ENCODE peak calls at places on chromosomes 13 and 19, in seven cellular contexts. One of them, this sample, is unnamed.

GRCh38 chr13:66322193-66322592 is 907.9 kb downstream of the PCDH9 start:
- DNase-seq in PC-3: no peak
- DNase-seq in fibroblast of lung: no peak
- DNase-seq in MM.1S: no peak
- DNase-seq in astrocyte: no peak
- DNase-seq in neural progenitor cell: no peak
- DNase-seq in GM23338: no peak
- DNase-seq in this sample: no peak

GRCh38 chr13:40193290-40194203 is 472.9 kb downstream of the FOXO1 start:
- DNase-seq in PC-3: no peak
- DNase-seq in fibroblast of lung: peak
- DNase-seq in MM.1S: no peak
- DNase-seq in astrocyte: peak
- DNase-seq in neural progenitor cell: no peak
- DNase-seq in GM23338: no peak
- DNase-seq in this sample: no peak

GRCh38 chr13:59086147-59086546 is 1077.6 kb downstream of the DIAPH3 start:
- DNase-seq in PC-3: peak
- DNase-seq in fibroblast of lung: peak
- DNase-seq in MM.1S: no peak
- DNase-seq in astrocyte: peak
- DNase-seq in neural progenitor cell: no peak
- DNase-seq in GM23338: no peak
- DNase-seq in this sample: no peak

GRCh38 chr13:82330499-82330898 is 1551.8 kb downstream of the SLITRK1 start:
- DNase-seq in PC-3: peak
- DNase-seq in fibroblast of lung: no peak
- DNase-seq in MM.1S: peak
- DNase-seq in astrocyte: no peak
- DNase-seq in neural progenitor cell: no peak
- DNase-seq in GM23338: peak
- DNase-seq in this sample: no peak

GRCh38 chr13:19860884-19861655 is 2.4 kb downstream of the ZMYM5 start:
- DNase-seq in PC-3: peak
- DNase-seq in fibroblast of lung: peak
- DNase-seq in MM.1S: no peak
- DNase-seq in astrocyte: peak
- DNase-seq in neural progenitor cell: peak
- DNase-seq in GM23338: no peak
- DNase-seq in this sample: peak

GRCh38 chr19:1854542-1855039 is 6.3 kb upstream of the REXO1 start:
- DNase-seq in PC-3: no peak
- DNase-seq in fibroblast of lung: no peak
- DNase-seq in MM.1S: no peak
- DNase-seq in astrocyte: no peak
- DNase-seq in neural progenitor cell: peak
- DNase-seq in GM23338: peak
- DNase-seq in this sample: no peak

GRCh38 chr19:5480427-5480836 is 25.2 kb downstream of the ZNRF4 start:
- DNase-seq in PC-3: peak
- DNase-seq in fibroblast of lung: no peak
- DNase-seq in MM.1S: no peak
- DNase-seq in astrocyte: no peak
- DNase-seq in neural progenitor cell: peak
- DNase-seq in GM23338: peak
- DNase-seq in this sample: no peak

GRCh38 chr13:99495478-99496321 is 5.6 kb upstream of the TM9SF2 start:
- DNase-seq in PC-3: no peak
- DNase-seq in fibroblast of lung: no peak
- DNase-seq in MM.1S: peak
- DNase-seq in astrocyte: no peak
- DNase-seq in neural progenitor cell: no peak
- DNase-seq in GM23338: no peak
- DNase-seq in this sample: no peak

GRCh38 chr19:50479761-50480251 is 3.2 kb upstream of the GARIN5A start:
- DNase-seq in PC-3: no peak
- DNase-seq in fibroblast of lung: no peak
- DNase-seq in MM.1S: no peak
- DNase-seq in astrocyte: no peak
- DNase-seq in neural progenitor cell: no peak
- DNase-seq in GM23338: no peak
- DNase-seq in this sample: no peak

GRCh38 chr13:80199585-80200292 is 141.2 kb downstream of the SPRY2 start:
- DNase-seq in PC-3: no peak
- DNase-seq in fibroblast of lung: no peak
- DNase-seq in MM.1S: no peak
- DNase-seq in astrocyte: no peak
- DNase-seq in neural progenitor cell: no peak
- DNase-seq in GM23338: no peak
- DNase-seq in this sample: no peak
- TF ChIP-seq CTCF in PC-3: no peak
- TF ChIP-seq CTCF in fibroblast of lung: no peak
- TF ChIP-seq CTCF in MM.1S: no peak
- TF ChIP-seq CTCF in astrocyte: no peak
- TF ChIP-seq CTCF in neural progenitor cell: no peak
- TF ChIP-seq CTCF in GM23338: no peak
- TF ChIP-seq CTCF in this sample: no peak

DNA sequence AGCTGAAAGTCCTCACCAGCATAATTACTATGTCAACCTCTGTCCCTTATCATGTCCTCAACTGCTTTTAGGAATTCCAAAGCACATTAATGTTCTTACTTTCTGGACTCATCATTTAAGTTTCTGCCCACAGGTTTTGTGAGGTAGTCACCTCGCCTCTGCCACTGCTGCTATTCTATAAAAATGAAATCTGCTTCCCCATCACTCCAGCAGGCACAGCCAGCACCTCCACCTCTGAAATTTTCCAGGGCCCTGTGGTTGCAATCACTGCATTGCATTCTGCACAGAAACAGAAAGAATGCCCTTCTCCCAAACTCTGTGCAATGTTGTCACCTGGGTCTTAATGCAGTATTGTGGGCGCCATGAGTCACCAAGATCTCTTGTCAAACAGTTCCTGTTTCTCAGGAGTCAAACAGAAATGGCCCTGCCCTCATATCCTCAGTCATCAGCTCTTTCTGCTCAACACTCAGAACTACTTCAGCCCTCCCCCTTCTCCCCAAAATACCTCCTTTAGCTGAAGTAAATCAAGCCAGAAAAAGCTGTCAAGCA is 529.2 kb upstream of the NBEA start:
- DNase-seq in PC-3: peak
- DNase-seq in fibroblast of lung: peak
- DNase-seq in MM.1S: no peak
- DNase-seq in astrocyte: peak
- DNase-seq in neural progenitor cell: no peak
- DNase-seq in GM23338: no peak
- DNase-seq in this sample: no peak
- H3K4me3 ChIP-seq in PC-3: no peak
- H3K4me3 ChIP-seq in fibroblast of lung: no peak
- H3K4me3 ChIP-seq in MM.1S: no peak
- H3K4me3 ChIP-seq in astrocyte: no peak
- H3K4me3 ChIP-seq in neural progenitor cell: no peak
- H3K4me3 ChIP-seq in GM23338: no peak
- H3K4me3 ChIP-seq in this sample: no peak

GRCh38 chr19:33798701-33799111 is 2.0 kb downstream of the KCTD15 start:
- DNase-seq in PC-3: no peak
- DNase-seq in fibroblast of lung: peak
- DNase-seq in MM.1S: no peak
- DNase-seq in astrocyte: peak
- DNase-seq in neural progenitor cell: peak
- DNase-seq in GM23338: peak
- DNase-seq in this sample: no peak

GRCh38 chr19:33796164-33797100 is at the start of gene KCTD15:
- DNase-seq in PC-3: peak
- DNase-seq in fibroblast of lung: peak
- DNase-seq in MM.1S: no peak
- DNase-seq in astrocyte: peak
- DNase-seq in neural progenitor cell: peak
- DNase-seq in GM23338: peak
- DNase-seq in this sample: peak

GRCh38 chr19:33797821-33798633 is 1.4 kb downstream of the KCTD15 start:
- DNase-seq in PC-3: no peak
- DNase-seq in fibroblast of lung: peak
- DNase-seq in MM.1S: no peak
- DNase-seq in astrocyte: peak
- DNase-seq in neural progenitor cell: peak
- DNase-seq in GM23338: peak
- DNase-seq in this sample: peak

GRCh38 chr19:33794578-33795369 is 1.9 kb upstream of the KCTD15 start:
- DNase-seq in PC-3: no peak
- DNase-seq in fibroblast of lung: peak
- DNase-seq in MM.1S: no peak
- DNase-seq in astrocyte: no peak
- DNase-seq in neural progenitor cell: peak
- DNase-seq in GM23338: peak
- DNase-seq in this sample: no peak

DNA sequence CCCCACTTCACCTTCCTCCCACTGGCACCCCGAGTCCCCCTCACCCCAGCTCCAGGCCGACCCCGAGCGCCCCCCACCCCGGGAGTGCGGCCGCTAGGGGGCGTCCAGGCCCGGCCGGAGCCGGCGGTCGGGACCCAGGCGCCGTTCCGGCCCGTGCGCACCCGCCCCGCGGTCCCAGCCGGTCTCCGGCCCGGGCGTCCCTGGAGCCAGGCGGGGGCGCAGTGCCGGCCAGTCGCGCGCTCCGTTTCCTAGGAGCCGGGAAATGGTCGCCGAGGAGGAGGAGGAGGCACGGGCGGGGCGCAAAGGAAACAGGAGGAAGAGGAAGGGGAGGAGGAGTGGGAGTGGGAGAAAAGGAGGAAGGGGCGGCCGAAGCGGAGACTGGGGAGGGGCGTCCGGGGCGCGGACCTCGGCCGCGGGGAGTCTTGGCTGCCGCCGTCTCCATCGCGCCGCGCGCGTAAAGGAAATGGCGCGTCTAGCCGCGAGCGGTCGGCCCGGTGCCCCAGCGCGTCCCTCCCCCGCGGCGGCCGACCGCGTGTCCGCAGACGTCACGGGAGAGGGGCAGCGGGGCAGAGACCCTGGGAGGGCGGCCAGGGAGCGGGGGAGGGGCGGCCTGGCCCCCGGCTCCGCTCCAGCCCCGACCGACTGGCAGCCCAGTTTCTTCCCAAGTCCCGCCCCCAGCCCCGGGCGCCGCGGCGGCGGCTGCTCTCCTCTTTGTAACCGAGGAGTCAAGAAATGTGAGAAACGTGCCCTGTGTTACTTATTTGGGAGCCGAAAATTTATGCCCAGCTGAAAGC is 1.1 kb upstream of the KCTD15 start:
- DNase-seq in PC-3: peak
- DNase-seq in fibroblast of lung: peak
- DNase-seq in MM.1S: no peak
- DNase-seq in astrocyte: peak
- DNase-seq in neural progenitor cell: peak
- DNase-seq in GM23338: peak
- DNase-seq in this sample: peak
- TF ChIP-seq EZH2 in PC-3: no peak
- TF ChIP-seq EZH2 in fibroblast of lung: no peak
- TF ChIP-seq EZH2 in MM.1S: no peak
- TF ChIP-seq EZH2 in astrocyte: no peak
- TF ChIP-seq EZH2 in neural progenitor cell: no peak
- TF ChIP-seq EZH2 in GM23338: no peak
- TF ChIP-seq EZH2 in this sample: no peak

GRCh38 chr19:10294368-10294697 is 4.6 kb downstream of the ICAM5 start:
- DNase-seq in PC-3: no peak
- DNase-seq in fibroblast of lung: no peak
- DNase-seq in MM.1S: no peak
- DNase-seq in astrocyte: no peak
- DNase-seq in neural progenitor cell: peak
- DNase-seq in GM23338: peak
- DNase-seq in this sample: no peak

GRCh38 chr19:10292789-10293636 is 3.3 kb downstream of the ICAM5 start:
- DNase-seq in PC-3: peak
- DNase-seq in fibroblast of lung: no peak
- DNase-seq in MM.1S: no peak
- DNase-seq in astrocyte: no peak
- DNase-seq in neural progenitor cell: peak
- DNase-seq in GM23338: peak
- DNase-seq in this sample: no peak

GRCh38 chr19:10295847-10296591 is 6.3 kb downstream of the ICAM5 start:
- DNase-seq in PC-3: no peak
- DNase-seq in fibroblast of lung: no peak
- DNase-seq in MM.1S: no peak
- DNase-seq in astrocyte: no peak
- DNase-seq in neural progenitor cell: peak
- DNase-seq in GM23338: peak
- DNase-seq in this sample: no peak

GRCh38 chr19:10293637-10294367 is 4.0 kb downstream of the ICAM5 start:
- DNase-seq in PC-3: no peak
- DNase-seq in fibroblast of lung: no peak
- DNase-seq in MM.1S: no peak
- DNase-seq in astrocyte: no peak
- DNase-seq in neural progenitor cell: peak
- DNase-seq in GM23338: peak
- DNase-seq in this sample: no peak

DNA sequence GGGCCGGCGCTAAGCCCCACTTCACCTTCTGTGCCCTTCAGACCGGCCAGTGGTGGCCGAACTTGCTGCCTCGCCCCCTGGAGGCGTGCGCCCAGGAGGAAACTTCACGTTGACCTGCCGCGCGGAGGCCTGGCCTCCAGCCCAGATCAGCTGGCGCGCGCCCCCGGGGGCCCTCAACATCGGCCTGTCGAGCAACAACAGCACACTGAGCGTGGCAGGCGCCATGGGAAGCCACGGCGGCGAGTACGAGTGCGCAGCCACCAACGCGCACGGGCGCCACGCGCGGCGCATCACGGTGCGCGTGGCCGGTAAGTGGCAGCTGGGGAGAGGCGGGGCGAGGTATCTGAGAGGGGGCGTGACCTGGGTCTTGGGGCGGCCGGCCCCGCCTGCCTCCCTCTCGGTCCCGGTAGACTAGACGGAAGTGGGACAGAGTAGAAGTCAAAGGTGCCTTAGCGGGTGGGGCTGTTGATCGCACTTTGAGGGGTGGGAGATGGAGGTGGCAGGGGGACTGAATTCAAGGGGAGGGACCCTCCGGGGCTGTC is 5.6 kb downstream of the ICAM5 start:
- DNase-seq in PC-3: no peak
- DNase-seq in fibroblast of lung: no peak
- DNase-seq in MM.1S: peak
- DNase-seq in astrocyte: no peak
- DNase-seq in neural progenitor cell: peak
- DNase-seq in GM23338: peak
- DNase-seq in this sample: no peak
- TF ChIP-seq CTCF in PC-3: peak
- TF ChIP-seq CTCF in fibroblast of lung: no peak
- TF ChIP-seq CTCF in MM.1S: peak
- TF ChIP-seq CTCF in astrocyte: no peak
- TF ChIP-seq CTCF in neural progenitor cell: no peak
- TF ChIP-seq CTCF in GM23338: peak
- TF ChIP-seq CTCF in this sample: peak

This sample was measured in hepatocyte.